ENCODE peak calls at places on chromosomes 13 and 19, in nine cellular contexts. H, O, C, J, I, R, A, T and B are unnamed samples.

GRCh38 chr13:44172411-44172810 is 201.2 kb upstream of the SERP2 start:
- DNase-seq in R (no peak), H (no peak), C (no peak), O (no peak), J (no peak), I (no peak), A (no peak), T (no peak), B (no peak)

GRCh38 chr19:33429891-33430673 is 56.6 kb downstream of the CEBPG start:
- DNase-seq in A (no peak), H (no peak), J (no peak), R (no peak), C (no peak), T (no peak), O (no peak), I (no peak), B (no peak)

GRCh38 chr13:30638301-30638700 is 20.6 kb downstream of the USPL1 start:
- DNase-seq in J (no peak), T (no peak), C (no peak), O (no peak), H (no peak), R (no peak), I (no peak), A (no peak), B (no peak)

GRCh38 chr19:29769997-29770396 is 41.8 kb upstream of the CCNE1 start:
- DNase-seq in H (no peak), R (no peak), O (no peak), A (no peak), I (no peak), J (no peak), C (no peak), T (no peak), B (no peak)

GRCh38 chr19:46859637-46860124 is 1.1 kb upstream of the ARHGAP35 start:
- DNase-seq in O (peak; percentile 55), C (no peak), T (peak; percentile 68), J (no peak), I (peak; percentile 88), A (no peak), R (no peak), H (no peak), B (no peak)

GRCh38 chr13:109735567-109735966 is 50.8 kb downstream of the IRS2 start:
- DNase-seq in R (no peak), C (no peak), H (no peak), A (no peak), J (no peak), I (no peak), T (no peak), O (no peak), B (no peak)

GRCh38 chr13:32687275-32687674 is 101.0 kb downstream of the PDS5B start:
- DNase-seq in R (no peak), O (no peak), A (no peak), C (no peak), H (no peak), T (no peak), I (no peak), J (no peak), B (no peak)

GRCh38 chr19:42024622-42025111 is 30.6 kb upstream of the ATP1A3 start:
- DNase-seq in C (no peak), I (peak; percentile 29), H (peak; percentile 53), J (peak; percentile 57), A (peak; percentile 24), O (peak; percentile 48), R (no peak), T (no peak), B (no peak)

DNA sequence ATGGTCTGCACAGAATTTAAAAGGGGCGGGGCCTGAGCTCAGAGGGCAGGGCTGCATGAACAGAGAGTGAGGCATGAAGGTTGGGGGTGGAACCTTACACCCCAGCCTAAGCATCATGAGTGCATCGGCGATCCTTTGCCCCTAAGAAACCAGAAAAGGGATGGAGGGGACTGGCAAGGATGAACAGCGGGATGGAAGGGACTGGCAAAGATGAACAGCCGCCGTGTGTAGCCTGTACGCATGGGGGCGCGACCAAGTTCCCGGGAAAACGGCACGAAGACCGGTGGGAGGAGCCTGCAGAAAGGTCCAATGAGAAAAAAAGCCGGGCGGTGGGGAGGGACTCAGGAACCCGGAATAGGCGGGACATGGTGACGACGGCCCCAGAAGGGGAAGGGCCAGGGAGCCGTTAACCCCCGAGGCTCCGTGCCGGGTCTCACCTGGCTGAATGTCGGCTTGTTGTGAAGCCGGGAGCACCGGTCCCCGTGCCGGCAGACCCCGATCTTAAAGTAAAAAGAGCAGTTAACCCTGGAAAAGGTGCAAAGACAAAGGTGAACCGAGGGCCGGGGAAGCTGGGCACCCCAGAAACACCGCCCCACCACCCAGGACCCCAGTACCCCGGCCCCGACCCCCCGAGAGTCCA is 410 bp downstream of the U2AF1L4 start:
- DNase-seq in O (peak; percentile 94), H (peak; percentile 98), A (peak; percentile 96), R (peak; percentile 96), T (peak; percentile 95), I (peak; percentile 95), C (peak; percentile 99), J (peak; percentile 96), B (peak; percentile 95)
- H3K4me1 ChIP-seq in O (peaks cover 4% of the 10 kb centered on the region), H (peaks cover 25% of the 10 kb centered on the region), A (peaks cover 27% of the 10 kb centered on the region), R (peaks cover 4% of the 10 kb centered on the region), T (peaks cover 49% of the 10 kb centered on the region), I (peaks cover 47% of the 10 kb centered on the region), C (peaks cover 20% of the 10 kb centered on the region), J (peaks cover 11% of the 10 kb centered on the region), B (peaks cover 16% of the 10 kb centered on the region)

GRCh38 chr13:57631607-57632275 is at the start of gene PCDH17:
- DNase-seq in T (peak; percentile 33), J (peak; percentile 70), H (peak; percentile 86), R (peak; percentile 68), A (no peak), C (peak; percentile 85), I (peak; percentile 17), O (no peak), B (no peak)

GRCh38 chr13:57629821-57630235 is 1.7 kb upstream of the PCDH17 start:
- DNase-seq in O (peak; percentile 42), A (no peak), C (peak; percentile 99), H (peak; percentile 97), R (peak; percentile 98), T (peak; percentile 88), J (peak; percentile 93), I (peak; percentile 75), B (no peak)

GRCh38 chr13:57632276-57633140 is 964 bp downstream of the PCDH17 start:
- DNase-seq in T (peak; percentile 21), I (peak; percentile 12), A (no peak), C (peak; percentile 65), J (peak; percentile 31), H (no peak), R (peak; percentile 64), O (no peak), B (no peak)

GRCh38 chr13:57629391-57629804 is 2.1 kb upstream of the PCDH17 start:
- DNase-seq in T (peak; percentile 21), H (no peak), R (no peak), J (peak; percentile 40), A (no peak), C (peak; percentile 11), O (no peak), I (no peak), B (no peak)

GRCh38 chr13:57630661-57631606 is 610 bp upstream of the PCDH17 start:
- DNase-seq in I (no peak), A (no peak), T (no peak), O (no peak), J (peak; percentile 21), R (peak; percentile 35), H (peak; percentile 64), C (peak; percentile 46), B (no peak)
- H3K27ac ChIP-seq in I (peak overlapping the region; percentile 34), A (no peak overlapping the region), T (peak overlapping the region; percentile 69), O (no peak overlapping the region), J (no peak overlapping the region), R (no peak overlapping the region), H (no peak overlapping the region), C (no peak overlapping the region), B (no peak overlapping the region)

GRCh38 chr19:40607898-40608621 is 6.9 kb downstream of the LTBP4 start:
- DNase-seq in C (no peak), A (no peak), H (no peak), T (no peak), J (no peak), R (no peak), O (no peak), I (no peak), B (no peak)

GRCh38 chr19:40609561-40610395 is 8.6 kb downstream of the LTBP4 start:
- DNase-seq in T (peak; percentile 94), A (peak; percentile 88), I (peak; percentile 87), O (no peak), J (no peak), R (peak; percentile 95), C (peak; percentile 95), H (peak; percentile 76), B (peak; percentile 88)

GRCh38 chr19:40608957-40609356 is 7.8 kb downstream of the LTBP4 start:
- DNase-seq in R (no peak), O (no peak), J (no peak), I (no peak), T (no peak), A (no peak), C (no peak), H (no peak), B (no peak)

GRCh38 chr19:40605201-40605971 is 4.2 kb downstream of the LTBP4 start:
- DNase-seq in R (peak; percentile 76), A (peak; percentile 82), H (peak; percentile 71), T (peak; percentile 78), J (peak; percentile 63), O (peak; percentile 31), I (peak; percentile 72), C (peak; percentile 75), B (peak; percentile 77)

DNA sequence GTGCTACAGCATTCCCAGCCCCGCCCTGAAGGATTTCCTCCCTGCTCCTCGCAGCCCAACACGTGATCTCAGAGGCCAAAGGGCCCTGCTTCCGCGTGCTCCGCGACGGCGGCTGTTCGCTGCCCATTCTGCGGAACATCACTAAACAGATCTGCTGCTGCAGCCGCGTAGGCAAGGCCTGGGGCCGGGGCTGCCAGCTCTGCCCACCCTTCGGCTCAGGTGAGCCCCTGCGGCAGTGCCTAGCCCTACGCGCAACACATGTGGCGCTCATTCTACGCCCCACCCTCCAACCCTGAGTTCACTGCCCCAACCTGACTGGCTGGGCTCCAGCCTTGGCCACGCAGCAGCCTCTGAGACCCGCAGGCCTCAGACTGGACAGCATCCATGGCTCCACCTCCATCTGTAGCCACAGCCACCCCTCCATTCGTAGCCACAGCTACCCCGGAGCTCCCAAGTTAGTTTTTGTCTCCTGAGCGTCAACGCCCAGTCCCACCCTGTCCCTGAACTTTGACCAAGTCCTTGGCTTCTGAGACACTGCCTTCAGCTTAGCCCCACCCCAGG is 6.2 kb downstream of the LTBP4 start:
- DNase-seq in J (no peak), T (no peak), C (peak; percentile 67), R (peak; percentile 41), A (no peak), H (no peak), I (no peak), O (no peak), B (no peak)
- H3K4me1 ChIP-seq in J (peaks cover 15% of the 10 kb centered on the region), T (peaks cover 61% of the 10 kb centered on the region), C (peaks cover 23% of the 10 kb centered on the region), R (peaks cover 4% of the 10 kb centered on the region), A (peaks cover 10% of the 10 kb centered on the region), H (peaks cover 36% of the 10 kb centered on the region), I (peaks cover 38% of the 10 kb centered on the region), O (peaks cover 20% of the 10 kb centered on the region), B (peaks cover 14% of the 10 kb centered on the region)

DNA sequence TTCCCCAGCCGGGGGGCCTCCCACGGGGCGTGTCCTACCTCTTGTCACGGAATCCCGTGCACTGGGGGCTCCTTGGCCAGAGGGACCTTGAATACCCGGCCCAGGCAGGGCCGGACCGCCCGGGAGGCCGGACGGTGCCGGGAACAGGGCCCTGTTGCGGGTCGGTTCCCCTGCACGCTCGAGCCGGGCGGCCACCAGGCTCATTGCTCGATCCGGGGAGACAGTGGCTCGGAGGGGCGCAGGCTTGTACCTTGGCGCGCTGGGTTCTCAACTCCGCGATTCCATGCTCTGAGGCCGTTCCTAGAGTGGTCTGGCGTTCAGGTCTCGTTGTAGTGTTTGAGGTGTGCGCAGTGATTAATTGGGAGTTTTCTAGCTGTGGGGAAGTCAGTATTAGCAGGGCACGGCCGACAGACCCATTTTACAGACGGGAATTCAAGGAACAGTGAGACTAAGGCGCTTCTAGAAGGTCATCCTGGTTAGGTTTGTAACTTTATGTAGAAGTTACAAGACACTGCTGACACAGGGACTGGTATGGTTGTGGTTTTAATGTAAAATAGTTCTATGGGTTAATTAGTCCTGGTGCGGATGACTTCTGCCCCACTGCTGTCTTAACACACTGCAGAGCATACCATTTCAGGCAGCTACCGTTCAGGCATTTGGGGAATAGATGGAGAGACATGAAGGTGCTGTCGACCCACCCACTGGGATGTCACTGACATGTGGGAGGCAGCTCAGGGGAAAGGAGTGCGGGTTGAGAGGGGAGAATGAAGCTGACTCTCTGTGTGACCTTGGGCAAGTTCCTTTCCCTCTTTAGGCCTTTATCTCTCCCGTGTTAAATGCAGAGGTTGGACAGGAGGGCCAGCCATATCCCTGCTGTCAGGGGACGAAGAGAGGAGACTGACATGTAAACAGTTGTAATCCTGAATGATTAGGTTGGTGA is 590 bp downstream of the CLPTM1 start:
- DNase-seq in I (no peak), A (no peak), O (no peak), T (no peak), C (no peak), H (peak; percentile 11), R (no peak), J (no peak), B (no peak)
- H3K27ac ChIP-seq in I (peak overlapping the region; percentile 97), A (peak overlapping the region; percentile 90), O (peak overlapping the region; percentile 55), T (peak overlapping the region; percentile 96), C (peak overlapping the region; percentile 55), H (no peak overlapping the region), R (no peak overlapping the region), J (peak overlapping the region; percentile 94), B (peak overlapping the region; percentile 97)